ENCODE peak calls at places on chromosome 3, in nine cellular contexts. X is bronchial epithelial cell, D is DND-41, V is neural progenitor cell, Y is H1, E is OCI-LY7, T is mucosa of descending colon, G is HL-60, A is A549. N is an unnamed sample.

GRCh38 chr3:50664959-50665602 is 9.6 kb upstream of the DOCK3 start:
- DNase-seq in E (no peak), A (no peak), T (no peak), Y (no peak), V (no peak), X (no peak), D (no peak), G (no peak), N (no peak)

GRCh38 chr3:146160964-146161724 is at the start of gene PLOD2:
- DNase-seq in D (no peak), V (peak), G (no peak), E (no peak), X (peak), Y (peak), A (peak), T (peak), N (peak)

GRCh38 chr3:46931631-46932441 is 44.7 kb downstream of the CCDC12 start:
- DNase-seq in T (peak), A (no peak), X (no peak), E (no peak), G (peak), D (no peak), V (no peak), Y (no peak), N (peak)

GRCh38 chr3:20809356-20809755 is 623.4 kb upstream of the SGO1 start:
- DNase-seq in E (no peak), Y (no peak), V (no peak), A (no peak), D (no peak), G (no peak), T (no peak), X (peak), N (no peak)

GRCh38 chr3:183844606-183845005 is 19.2 kb upstream of the MAP6D1 start:
- DNase-seq in A (no peak), G (no peak), X (peak), T (no peak), V (no peak), Y (no peak), E (no peak), D (no peak), N (peak)

GRCh38 chr3:194905696-194906095 is 220.0 kb downstream of the FAM43A start:
- DNase-seq in T (no peak), E (no peak), A (no peak), G (no peak), Y (no peak), D (no peak), V (no peak), X (peak), N (peak)

GRCh38 chr3:117011687-117012250 is 302.2 kb downstream of the TUSC7 start:
- DNase-seq in X (no peak), D (no peak), Y (no peak), A (no peak), G (no peak), V (no peak), T (no peak), E (no peak), N (peak)

GRCh38 chr3:121894191-121894990 is at the start of gene SLC15A2:
- DNase-seq in E (no peak), D (no peak), G (no peak), Y (no peak), T (peak), V (peak), X (no peak), A (no peak), N (peak)

GRCh38 chr3:51378726-51379125 is 6.4 kb upstream of the MANF start:
- DNase-seq in T (no peak), V (no peak), G (no peak), A (no peak), E (no peak), X (no peak), Y (no peak), D (no peak), N (no peak)

GRCh38 chr3:185929192-185930151 is 8.3 kb downstream of the TRA2B start:
- DNase-seq in D (no peak), V (peak), T (no peak), E (no peak), A (no peak), X (peak), Y (no peak), G (no peak), N (peak)

GRCh38 chr3:115134648-115135347 is 12.3 kb downstream of the ZBTB20 start:
- DNase-seq in G (no peak), D (no peak), X (no peak), E (no peak), A (no peak), V (no peak), T (no peak), Y (no peak), N (no peak)

GRCh38 chr3:28912120-28912885 is 368.6 kb upstream of the RBMS3 start:
- DNase-seq in D (no peak), Y (no peak), T (no peak), V (no peak), X (no peak), A (no peak), G (no peak), E (no peak), N (peak)

GRCh38 chr3:58306662-58307286 is 454 bp downstream of the HTD2 start:
- DNase-seq in X (peak), T (peak), Y (peak), G (peak), A (peak), E (peak), D (peak), V (peak), N (peak)

GRCh38 chr3:151178208-151178845 is 24.7 kb downstream of the GPR171 start:
- DNase-seq in D (no peak), T (peak), Y (no peak), X (no peak), E (no peak), G (no peak), V (no peak), A (no peak), N (no peak)

GRCh38 chr3:197791120-197792018 is at the start of gene LRCH3:
- DNase-seq in V (peak), Y (peak), A (peak), D (peak), T (peak), G (peak), X (peak), E (peak), N (peak)

GRCh38 chr3:194906229-194906629 is 220.5 kb downstream of the FAM43A start:
- DNase-seq in G (no peak), X (peak), Y (no peak), T (no peak), A (no peak), V (no peak), E (no peak), D (no peak), N (peak)

GRCh38 chr3:64011685-64012084 is 11.6 kb downstream of the PSMD6 start:
- DNase-seq in E (no peak), D (no peak), V (no peak), T (no peak), G (no peak), X (peak), A (no peak), Y (no peak), N (peak)

GRCh38 chr3:169104972-169105371 is 558.5 kb downstream of the MECOM start:
- DNase-seq in Y (no peak), V (no peak), E (no peak), X (peak), G (no peak), A (no peak), D (no peak), T (no peak), N (peak)

GRCh38 chr3:153357436-153357835 is 195.4 kb downstream of the RAP2B start:
- DNase-seq in A (no peak), E (no peak), D (no peak), T (no peak), Y (no peak), G (no peak), V (no peak), X (no peak), N (no peak)

GRCh38 chr3:42187936-42188335 is 78.0 kb downstream of the CCK start:
- DNase-seq in E (no peak), G (no peak), D (no peak), X (no peak), Y (no peak), T (no peak), A (no peak), V (no peak), N (no peak)

GRCh38 chr3:38458796-38459498 is 5.3 kb downstream of the ACVR2B start:
- DNase-seq in D (no peak), E (no peak), A (no peak), T (peak), V (no peak), X (peak), Y (no peak), G (no peak), N (no peak)

GRCh38 chr3:88203537-88204143 is 53.9 kb downstream of the C3orf38 start:
- DNase-seq in A (peak), G (peak), T (peak), V (peak), X (peak), E (peak), Y (peak), D (peak), N (peak)

GRCh38 chr3:150133293-150133692 is 162.6 kb upstream of the PFN2 start:
- DNase-seq in Y (no peak), G (no peak), T (no peak), V (no peak), E (no peak), D (no peak), A (no peak), X (no peak), N (no peak)

GRCh38 chr3:86988235-86988634 is 2.7 kb downstream of the VGLL3 start:
- DNase-seq in X (peak), Y (no peak), E (no peak), V (no peak), G (no peak), T (no peak), D (no peak), A (no peak), N (peak)

GRCh38 chr3:197394464-197395321 is 96.3 kb upstream of the DLG1 start:
- DNase-seq in E (no peak), G (no peak), Y (no peak), T (no peak), V (no peak), X (peak), D (no peak), A (no peak), N (peak)

GRCh38 chr3:29335921-29336320 is 55.0 kb downstream of the RBMS3 start:
- DNase-seq in V (no peak), E (no peak), Y (no peak), X (peak), G (no peak), T (no peak), D (no peak), A (no peak), N (peak)

GRCh38 chr3:125266976-125267375 is 54.4 kb upstream of the SLC12A8 start:
- DNase-seq in G (no peak), Y (no peak), A (no peak), T (no peak), X (no peak), D (no peak), E (no peak), V (no peak), N (no peak)

GRCh38 chr3:11560746-11561145 is 83.0 kb downstream of the VGLL4 start:
- DNase-seq in Y (no peak), T (no peak), G (no peak), E (no peak), X (no peak), V (no peak), A (no peak), D (no peak), N (peak)

GRCh38 chr3:192409838-192410683 is 317.3 kb downstream of the FGF12 start:
- DNase-seq in E (no peak), V (peak), Y (peak), G (no peak), A (peak), T (no peak), D (no peak), X (no peak), N (no peak)

GRCh38 chr3:177810162-177810623 is 612.9 kb upstream of the TBL1XR1 start:
- DNase-seq in T (no peak), V (no peak), G (no peak), A (peak), X (peak), E (no peak), Y (no peak), D (no peak), N (peak)

GRCh38 chr3:123130079-123130726 is 63.4 kb downstream of the PDIA5 start:
- DNase-seq in G (no peak), V (no peak), X (no peak), T (peak), E (no peak), A (no peak), Y (no peak), D (no peak), N (no peak)

GRCh38 chr3:83928391-83928790 is 1030.4 kb upstream of the CADM2 start:
- DNase-seq in Y (peak), X (no peak), E (peak), A (no peak), D (no peak), G (peak), T (no peak), V (peak), N (peak)

GRCh38 chr3:188214442-188214841 is 60.5 kb downstream of the LPP start:
- DNase-seq in E (peak), A (no peak), G (peak), V (no peak), X (no peak), D (no peak), Y (no peak), T (no peak), N (no peak)

GRCh38 chr3:116425126-116425525 is 20.2 kb downstream of the LSAMP start:
- DNase-seq in T (no peak), G (no peak), A (no peak), X (no peak), E (no peak), Y (no peak), D (no peak), V (no peak), N (no peak)

GRCh38 chr3:13016083-13016725 is 57.0 kb downstream of the IQSEC1 start:
- DNase-seq in G (peak), T (peak), E (peak), A (no peak), Y (no peak), X (no peak), V (no peak), D (peak), N (no peak)
- H3K4me3 ChIP-seq in G (no peak), T (no peak), E (peak), A (no peak), Y (no peak), X (no peak), V (no peak), D (peak), N (no peak)

DNA sequence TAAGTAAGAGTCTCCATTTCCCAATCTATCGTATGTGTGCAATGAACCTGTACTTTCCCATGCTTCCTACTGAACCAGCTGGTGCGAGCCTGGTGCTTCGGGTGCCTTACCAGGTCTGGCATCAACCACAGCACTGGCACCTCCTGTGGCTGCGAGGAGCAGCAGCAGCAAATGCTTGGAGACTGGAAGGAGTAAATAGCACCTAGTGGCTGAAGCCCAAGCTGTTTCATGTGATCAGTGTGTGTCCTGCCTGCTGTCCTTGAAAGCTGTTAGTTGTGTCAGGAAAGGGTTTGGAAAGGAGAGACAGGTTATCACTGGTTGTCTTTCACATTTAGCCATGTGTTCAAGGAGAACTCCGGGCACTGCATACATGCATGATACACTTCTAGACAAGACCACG is 31.8 kb downstream of the PCOLCE2 start:
- DNase-seq in E (peak), V (peak), A (peak), X (peak), D (peak), T (peak), G (peak), Y (no peak), N (peak)
- TF ChIP-seq CTCF in E (peak), V (peak), A (peak), X (peak), D (peak), T (no peak), G (no peak), Y (peak), N (peak)

DNA sequence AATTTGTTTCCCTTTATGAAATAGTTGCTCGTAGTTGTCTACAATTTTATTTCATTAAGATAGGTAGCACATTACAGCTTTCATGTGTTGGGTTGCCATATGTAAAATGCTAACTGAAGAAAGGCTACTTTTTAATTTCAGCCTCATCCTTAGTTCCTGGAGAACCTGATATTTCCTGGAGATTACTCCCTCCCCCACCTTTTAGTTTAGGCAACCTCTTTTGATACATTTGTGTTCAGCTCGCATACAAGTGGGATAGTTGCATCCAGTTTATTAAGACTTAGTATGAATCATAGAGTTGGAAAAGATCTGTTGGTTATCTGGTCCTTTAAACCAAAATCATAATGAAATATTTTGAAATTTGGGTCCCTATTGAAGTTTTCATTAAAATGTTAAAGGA is 6.0 kb downstream of the SETD5 start:
- DNase-seq in V (no peak), E (no peak), T (no peak), X (no peak), D (no peak), G (no peak), Y (no peak), A (no peak), N (no peak)
- H3K4me3 ChIP-seq in V (peak), E (peak), T (no peak), X (no peak), D (no peak), G (no peak), Y (peak), A (peak), N (no peak)

GRCh38 chr3:72187131-72187530 is 402.2 kb upstream of the PROK2 start:
- DNase-seq in Y (no peak), X (no peak), G (peak), V (peak), A (no peak), E (peak), T (no peak), D (no peak), N (peak)
- TF ChIP-seq CTCF in Y (peak), X (no peak), G (no peak), V (peak), A (no peak), E (peak), T (no peak), D (peak), N (peak)

DNA sequence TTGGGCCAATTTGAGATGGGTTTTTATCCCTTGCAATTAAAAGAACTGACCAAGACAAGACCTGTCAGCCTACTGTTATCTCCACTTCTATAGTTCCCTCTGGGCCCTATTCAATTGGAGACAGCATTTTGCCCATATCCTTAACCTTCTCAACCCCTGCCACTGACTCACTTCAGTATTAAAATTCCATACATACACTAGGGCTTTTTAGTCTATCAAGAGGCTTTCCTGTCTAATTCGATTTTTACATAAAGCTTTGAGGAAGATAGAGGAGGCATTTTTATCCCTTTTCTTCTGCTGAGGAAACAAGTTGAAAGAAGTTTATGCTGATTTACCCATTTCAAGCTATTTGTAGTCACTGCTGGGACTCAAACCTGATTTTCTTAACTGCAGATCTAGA is 51.1 kb downstream of the GTF2E1 start:
- DNase-seq in A (no peak), X (no peak), V (no peak), Y (no peak), D (no peak), G (no peak), T (no peak), E (no peak), N (no peak)
- H3K4me3 ChIP-seq in A (no peak), X (no peak), V (no peak), Y (no peak), D (no peak), G (no peak), T (no peak), E (no peak), N (no peak)

GRCh38 chr3:170992854-170993253 is 33.7 kb downstream of the SLC2A2 start:
- DNase-seq in T (no peak), Y (no peak), A (no peak), D (no peak), X (peak), E (no peak), V (no peak), G (no peak), N (peak)

GRCh38 chr3:170985304-170985703 is 41.2 kb downstream of the SLC2A2 start:
- DNase-seq in X (no peak), G (no peak), A (no peak), T (no peak), Y (no peak), V (no peak), D (no peak), E (no peak), N (no peak)

GRCh38 chr3:170988378-170988777 is 38.1 kb downstream of the SLC2A2 start:
- DNase-seq in A (no peak), D (no peak), X (no peak), V (no peak), T (no peak), Y (no peak), G (no peak), E (no peak), N (no peak)

GRCh38 chr3:170991664-170992063 is 34.9 kb downstream of the SLC2A2 start:
- DNase-seq in V (no peak), D (no peak), Y (no peak), G (no peak), T (no peak), A (no peak), E (no peak), X (no peak), N (no peak)

DNA sequence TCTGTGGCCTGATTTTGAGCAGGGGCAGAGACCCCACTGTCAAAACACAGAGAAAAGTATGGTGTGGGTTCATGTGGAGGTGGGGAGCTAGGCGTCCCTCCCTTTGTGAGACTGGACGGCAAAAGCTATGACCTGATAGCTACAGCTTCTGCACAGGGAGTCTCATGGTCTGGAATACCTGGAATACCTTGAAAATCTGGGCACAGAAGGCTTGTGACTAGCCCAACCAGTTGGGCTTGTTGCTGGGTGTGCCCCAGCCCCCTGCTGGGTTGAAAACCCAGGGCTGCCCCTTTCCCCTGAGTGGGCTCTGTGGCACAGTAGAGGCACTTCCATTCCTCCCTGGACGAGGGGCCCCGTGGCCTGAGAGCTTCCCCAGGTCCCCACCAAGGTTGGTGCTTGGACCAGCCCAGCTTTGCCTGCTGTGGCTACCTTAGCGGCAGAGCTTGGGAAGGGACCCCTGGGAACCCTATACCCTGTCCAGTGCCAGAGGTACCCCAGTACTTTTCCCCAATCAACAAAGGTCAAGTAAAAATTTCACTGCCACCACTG is 37.3 kb downstream of the SLC2A2 start:
- DNase-seq in X (no peak), A (no peak), V (no peak), T (no peak), Y (no peak), G (no peak), D (no peak), E (no peak), N (no peak)
- TF ChIP-seq CTCF in X (no peak), A (no peak), V (no peak), T (no peak), Y (no peak), G (no peak), D (no peak), E (no peak), N (no peak)

GRCh38 chr3:127814325-127814781 is 8.0 kb downstream of the MGLL start:
- DNase-seq in E (no peak), Y (no peak), A (no peak), G (no peak), T (peak), X (no peak), V (no peak), D (no peak), N (no peak)
- H3K4me3 ChIP-seq in E (no peak), Y (no peak), A (no peak), G (no peak), T (no peak), X (no peak), V (no peak), D (no peak), N (no peak)

GRCh38 chr3:189272500-189273119 is 100.8 kb downstream of the TPRG1 start:
- DNase-seq in A (peak), E (peak), V (peak), T (no peak), X (no peak), Y (no peak), D (no peak), G (no peak), N (peak)
- TF ChIP-seq CTCF in A (peak), E (peak), V (peak), T (no peak), X (peak), Y (no peak), D (peak), G (no peak), N (peak)